ENCODE peak calls at places on chromosomes 7 and 10, in four cellular contexts. E is mammary epithelial cell, G is AG09319, X is WTC11. O is an unnamed sample.

GRCh38 chr7:121288894-121289293 is 39.9 kb upstream of the WNT16 start:
- DNase-seq in X (no peak), G (peak; percentile 43), E (peak; percentile 83), O (no peak)

GRCh38 chr7:151673216-151673615 is 153.5 kb upstream of the RHEB start:
- DNase-seq in X (no peak), E (no peak), G (no peak), O (no peak)

GRCh38 chr7:102872460-102872859 is 40.3 kb upstream of the LRRC17 start:
- DNase-seq in G (no peak), X (no peak), E (peak; percentile 76), O (no peak)

GRCh38 chr7:113799896-113800295 is 118.9 kb downstream of the PPP1R3A start:
- DNase-seq in G (no peak), X (no peak), E (no peak), O (peak; percentile 34)

GRCh38 chr10:93067443-93068365 is 6.0 kb upstream of the CYP26A1 start:
- DNase-seq in G (no peak), E (no peak), X (no peak), O (no peak)

GRCh38 chr7:84484502-84485079 is 290.0 kb upstream of the SEMA3A start:
- DNase-seq in X (no peak), G (no peak), E (peak; percentile 9), O (no peak)

GRCh38 chr10:119521443-119522204 is 20.9 kb downstream of the RGS10 start:
- DNase-seq in E (peak; percentile 70), G (no peak), X (no peak), O (no peak)

GRCh38 chr7:86911703-86912102 is 147.8 kb downstream of the ELAPOR2 start:
- DNase-seq in X (no peak), E (no peak), G (no peak), O (no peak)

GRCh38 chr7:132055331-132056120 is 499.1 kb upstream of the PODXL start:
- DNase-seq in G (no peak), X (no peak), E (no peak), O (no peak)

GRCh38 chr7:70093496-70093895 is 495.2 kb downstream of the AUTS2 start:
- DNase-seq in X (no peak), E (peak; percentile 0), G (no peak), O (no peak)

GRCh38 chr10:13984647-13985155 is 346.0 kb downstream of the FRMD4A start:
- DNase-seq in E (peak; percentile 92), X (no peak), G (no peak), O (no peak)

GRCh38 chr7:66859794-66860645 is 61.0 kb upstream of the TMEM248 start:
- DNase-seq in E (no peak), X (no peak), G (no peak), O (no peak)

DNA sequence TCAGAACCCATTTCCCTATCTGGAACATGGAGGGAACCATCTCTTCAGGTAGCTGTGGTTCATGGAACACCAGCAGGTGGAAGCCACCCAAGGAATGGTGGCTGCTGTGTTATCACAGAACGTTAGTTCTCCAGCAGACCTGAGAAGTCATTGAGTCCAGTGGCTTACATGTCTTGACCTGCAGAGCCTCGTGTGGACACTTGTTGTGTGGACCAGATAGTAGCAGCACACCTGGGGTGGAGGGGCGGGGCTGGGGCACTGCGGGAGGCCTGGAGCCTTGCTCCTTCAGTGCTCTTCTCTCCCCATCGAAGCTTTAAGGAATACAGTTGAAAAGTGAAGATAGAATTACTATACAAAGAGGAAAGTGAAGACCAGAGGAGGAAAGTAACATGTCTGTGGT is 42.4 kb downstream of the VWA2 start:
- DNase-seq in X (no peak), G (no peak), E (no peak), O (no peak)
- TF ChIP-seq CTCF in X (no peak), G (no peak), E (no peak), O (no peak)

GRCh38 chr7:143417734-143418378 is 9.2 kb upstream of the EPHA1 start:
- DNase-seq in E (no peak), G (no peak), X (no peak), O (no peak)

GRCh38 chr7:143419880-143420279 is 11.2 kb upstream of the EPHA1 start:
- DNase-seq in G (no peak), X (no peak), E (no peak), O (no peak)

GRCh38 chr7:143418681-143419458 is 10.2 kb upstream of the EPHA1 start:
- DNase-seq in E (no peak), X (no peak), G (no peak), O (no peak)

GRCh38 chr7:143415696-143416095 is 7.0 kb upstream of the EPHA1 start:
- DNase-seq in G (no peak), X (no peak), E (peak; percentile 87), O (no peak)

DNA sequence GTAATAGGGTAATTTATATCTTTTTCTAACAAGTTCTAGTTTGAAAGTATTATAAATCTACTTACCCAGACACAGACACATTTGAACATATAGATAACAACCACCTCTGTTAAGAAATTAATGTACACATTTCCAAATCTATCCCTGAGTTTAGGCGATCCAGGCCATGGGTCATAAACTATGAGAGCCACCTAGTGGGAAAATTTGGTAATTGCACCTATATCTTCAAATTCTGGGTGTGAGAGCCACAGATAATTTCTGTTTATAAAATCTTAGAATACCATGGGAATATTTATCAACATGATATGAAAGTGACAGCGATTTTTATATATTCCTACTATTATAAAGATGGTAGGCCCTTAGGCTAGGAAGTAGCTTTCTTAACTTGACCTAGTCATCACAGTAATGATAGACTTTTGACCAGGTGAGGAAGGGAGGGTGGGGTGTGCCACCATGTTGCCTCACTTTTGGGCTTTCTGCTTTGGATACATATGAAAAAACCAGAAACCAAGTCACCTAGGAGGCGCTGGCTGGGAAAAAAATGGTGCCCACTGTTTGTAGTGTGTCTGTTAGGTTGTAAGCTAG is 8.0 kb upstream of the EPHA1 start:
- DNase-seq in E (no peak), X (no peak), G (no peak), O (no peak)
- TF ChIP-seq CTCF in E (peak; percentile 61), X (peak; percentile 51), G (peak; percentile 62), O (peak; percentile 89)

DNA sequence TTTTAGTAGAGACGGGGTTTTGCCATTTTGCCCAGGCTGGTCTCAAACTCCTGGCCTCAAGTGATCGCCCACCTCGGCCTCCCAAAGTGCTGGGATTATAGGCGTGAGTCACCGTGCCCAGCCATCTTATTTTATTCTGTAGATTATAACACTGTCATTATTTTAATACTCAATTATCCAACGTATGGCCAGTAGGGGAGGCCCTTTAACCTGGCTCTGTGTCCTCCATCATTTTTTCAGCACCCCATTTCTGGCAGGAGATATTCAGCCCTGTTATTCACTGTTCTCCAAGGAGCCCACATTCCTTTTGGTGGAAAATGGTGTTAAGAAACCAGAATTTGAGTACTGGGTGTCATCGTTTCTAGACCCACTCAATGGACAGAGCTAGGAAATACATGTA is 31.5 kb downstream of the PDSS1 start:
- DNase-seq in G (no peak), X (no peak), E (no peak), O (no peak)
- TF ChIP-seq CTCF in G (no peak), X (no peak), E (no peak), O (no peak)

GRCh38 chr7:105861252-105861651 is 15.1 kb downstream of the ATXN7L1 start:
- DNase-seq in E (no peak), X (no peak), G (no peak), O (no peak)
- TF ChIP-seq CTCF in E (no peak), X (no peak), G (no peak), O (no peak)

GRCh38 chr7:21542891-21543527 is at the start of gene DNAH11:
- DNase-seq in X (peak; percentile 80), E (peak; percentile 38), G (no peak), O (peak; percentile 67)
- TF ChIP-seq CTCF in X (no peak), E (no peak), G (no peak), O (peak; percentile 13)

GRCh38 chr10:132511692-132512442 is 25.7 kb upstream of the INPP5A start:
- DNase-seq in E (no peak), G (no peak), X (no peak), O (no peak)

GRCh38 chr10:132510174-132510611 is 27.4 kb upstream of the INPP5A start:
- DNase-seq in G (no peak), X (no peak), E (no peak), O (no peak)

GRCh38 chr10:132509506-132510173 is 27.9 kb upstream of the INPP5A start:
- DNase-seq in X (no peak), G (no peak), E (no peak), O (no peak)

GRCh38 chr10:132512693-132513345 is 24.8 kb upstream of the INPP5A start:
- DNase-seq in G (no peak), E (no peak), X (no peak), O (no peak)

GRCh38 chr10:132511092-132511491 is 26.5 kb upstream of the INPP5A start:
- DNase-seq in X (peak; percentile 2), G (no peak), E (no peak), O (no peak)
- TF ChIP-seq CTCF in X (no peak), G (no peak), E (no peak), O (no peak)

O was measured in glutamatergic neuron.